ENCODE peak calls at places on chromosome 12, in ten cellular contexts. O is upper lobe of right lung, Y is upper lobe of left lung, P is neural crest cell, A is BJ, F is NCI-H187, M is naive B cell, I is GM12891, X is A549, V is NCI-H1417. Z is an unnamed sample.

GRCh38 chr12:31773223-31773750 is 44.5 kb upstream of the AMN1 start:
- DNase-seq in O (no peak), A (no peak), F (no peak), X (no peak), P (no peak), M (no peak), I (no peak), V (peak; percentile 63), Y (no peak), Z (no peak)

GRCh38 chr12:26818636-26819035 is 14.4 kb downstream of the ITPR2 start:
- DNase-seq in A (no peak), V (no peak), O (no peak), M (no peak), X (no peak), F (no peak), I (no peak), Y (no peak), P (no peak), Z (no peak)

GRCh38 chr12:47896633-47897032 is 8.2 kb downstream of the VDR start:
- DNase-seq in X (peak; percentile 22), A (no peak), O (no peak), M (no peak), P (no peak), V (peak; percentile 77), I (no peak), F (no peak), Y (no peak), Z (no peak)

GRCh38 chr12:68958337-68958736 is 25.4 kb upstream of the CPM start:
- DNase-seq in A (no peak), I (peak; percentile 36), V (no peak), Y (no peak), P (no peak), F (no peak), X (no peak), O (no peak), M (no peak), Z (peak; percentile 80)

GRCh38 chr12:9039397-9039977 is 50.1 kb downstream of the KLRG1 start:
- DNase-seq in F (no peak), A (no peak), V (peak; percentile 81), I (peak; percentile 25), O (no peak), M (peak; percentile 27), P (no peak), Y (no peak), X (peak; percentile 78), Z (no peak)

GRCh38 chr12:47272412-47273190 is 192.8 kb upstream of the AMIGO2 start:
- DNase-seq in X (no peak), O (no peak), V (no peak), I (no peak), F (no peak), A (no peak), P (no peak), M (no peak), Y (no peak), Z (no peak)

GRCh38 chr12:106583578-106584103 is 837 bp downstream of the RFX4 start:
- DNase-seq in P (peak; percentile 45), O (no peak), F (no peak), M (no peak), I (peak; percentile 37), X (peak; percentile 19), Y (peak; percentile 84), A (no peak), V (peak; percentile 43), Z (no peak)

GRCh38 chr12:32698285-32698684 is 19.2 kb downstream of the DNM1L start:
- DNase-seq in V (peak; percentile 74), F (no peak), Y (no peak), X (no peak), M (no peak), P (no peak), O (no peak), I (no peak), A (no peak), Z (no peak)

GRCh38 chr12:66241061-66242043 is 52.3 kb downstream of the IRAK3 start:
- DNase-seq in A (peak; percentile 71), M (no peak), F (no peak), V (no peak), Y (no peak), P (no peak), X (no peak), O (no peak), I (no peak), Z (no peak)